ENCODE peak calls at places on chromosomes 7 and 10, in five cellular contexts. E is astrocyte of the spinal cord, C is IMR-90, G is psoas muscle, L is kidney epithelial cell. O is an unnamed sample.

GRCh38 chr7:158302274-158303070 is 285.2 kb downstream of the PTPRN2 start:
- DNase-seq in E (no peak), C (no peak), G (no peak), L (no peak), O (no peak)

GRCh38 chr7:71239517-71239916 is 107.6 kb downstream of the GALNT17 start:
- DNase-seq in E (no peak), C (no peak), G (no peak), L (no peak), O (no peak)

GRCh38 chr10:103493911-103494877 is 689 bp downstream of the NEURL1 start:
- DNase-seq in E (no peak), C (no peak), G (peak; percentile 60), L (no peak), O (no peak)

GRCh38 chr10:113524539-113525490 is 28.0 kb upstream of the HABP2 start:
- DNase-seq in E (no peak), C (no peak), G (no peak), L (no peak), O (peak; percentile 19)

GRCh38 chr7:43791665-43792064 is 33.2 kb downstream of the BLVRA start:
- DNase-seq in E (no peak), C (peak; percentile 11), G (no peak), L (no peak), O (no peak)

GRCh38 chr10:88693392-88694020 is 12.5 kb upstream of the LIPK start:
- DNase-seq in E (no peak), C (no peak), G (no peak), L (no peak), O (peak; percentile 37)

GRCh38 chr10:90435296-90435695 is 422.5 kb downstream of the HTR7 start:
- DNase-seq in E (no peak), C (peak; percentile 18), G (no peak), L (no peak), O (no peak)

GRCh38 chr10:52256832-52257691 is 57.0 kb upstream of the DKK1 start:
- DNase-seq in E (no peak), C (peak; percentile 31), G (no peak), L (peak; percentile 41), O (peak; percentile 21)

GRCh38 chr7:98816206-98816605 is 53.6 kb downstream of the TMEM130 start:
- DNase-seq in E (no peak), C (no peak), G (no peak), L (no peak), O (no peak)

GRCh38 chr10:44376504-44377099 is 8.3 kb downstream of the CXCL12 start:
- DNase-seq in E (no peak), C (no peak), G (no peak), L (no peak), O (no peak)

GRCh38 chr7:52179934-52180333 is 855.5 kb upstream of the POM121L12 start:
- DNase-seq in E (no peak), C (no peak), G (no peak), L (no peak), O (no peak)

GRCh38 chr7:27405780-27406179 is 163.2 kb downstream of the EVX1 start:
- DNase-seq in E (no peak), C (no peak), G (no peak), L (no peak), O (no peak)

GRCh38 chr7:94367940-94368339 is 26.8 kb upstream of the COL1A2 start:
- DNase-seq in E (peak; percentile 93), C (peak; percentile 65), G (no peak), L (no peak), O (peak; percentile 76)

GRCh38 chr10:51030480-51030879 is 43.8 kb upstream of the PRKG1 start:
- DNase-seq in E (no peak), C (peak; percentile 15), G (no peak), L (no peak), O (peak; percentile 28)

GRCh38 chr10:132591166-132591971 is 53.8 kb downstream of the INPP5A start:
- DNase-seq in E (peak; percentile 69), C (peak; percentile 66), G (peak; percentile 81), L (no peak), O (peak; percentile 56)

GRCh38 chr10:14838582-14839304 is 637 bp downstream of the HSPA14 start:
- DNase-seq in E (peak; percentile 9), C (no peak), G (peak; percentile 66), L (no peak), O (no peak)

GRCh38 chr7:141840708-141841107 is 577 bp downstream of the PRSS37 start:
- DNase-seq in E (no peak), C (no peak), G (no peak), L (no peak), O (no peak)

GRCh38 chr10:123800299-123800698 is 91.3 kb downstream of the CPXM2 start:
- DNase-seq in E (no peak), C (no peak), G (no peak), L (no peak), O (no peak)

GRCh38 chr10:89556590-89556989 is 21.2 kb upstream of the SLC16A12 start:
- DNase-seq in E (peak; percentile 52), C (peak; percentile 45), G (no peak), L (peak; percentile 56), O (peak; percentile 76)

GRCh38 chr10:46216836-46217748 is 69.7 kb upstream of the ANTXRL start:
- DNase-seq in E (no peak), C (no peak), G (no peak), L (no peak), O (no peak)

GRCh38 chr7:73838642-73839041 is 3.7 kb downstream of the METTL27 start:
- DNase-seq in E (no peak), C (no peak), G (no peak), L (no peak), O (no peak)

GRCh38 chr7:50507898-50508470 is 57.2 kb downstream of the DDC start:
- DNase-seq in E (no peak), C (no peak), G (peak; percentile 78), L (no peak), O (no peak)

GRCh38 chr10:58431903-58432302 is 46.7 kb downstream of the TFAM start:
- DNase-seq in E (peak; percentile 50), C (peak; percentile 43), G (no peak), L (no peak), O (peak; percentile 21)

GRCh38 chr7:101884671-101885596 is 67.5 kb downstream of the CUX1 start:
- DNase-seq in E (no peak), C (no peak), G (no peak), L (no peak), O (no peak)

GRCh38 chr10:10118131-10118530 is 899.5 kb upstream of the CELF2 start:
- DNase-seq in E (no peak), C (no peak), G (no peak), L (no peak), O (no peak)

GRCh38 chr7:149669121-149669818 is 104.1 kb downstream of the ZNF467 start:
- DNase-seq in E (peak; percentile 13), C (peak; percentile 19), G (no peak), L (no peak), O (peak; percentile 62)

GRCh38 chr10:113742466-113742865 is 9.0 kb upstream of the PLEKHS1 start:
- DNase-seq in E (no peak), C (no peak), G (no peak), L (no peak), O (no peak)

GRCh38 chr7:64686493-64687184 is 20.7 kb downstream of the ZNF107 start:
- DNase-seq in E (no peak), C (no peak), G (no peak), L (no peak), O (no peak)

GRCh38 chr7:50531401-50531906 is 33.8 kb downstream of the DDC start:
- DNase-seq in E (peak; percentile 38), C (peak; percentile 21), G (no peak), L (peak; percentile 75), O (peak; percentile 58)

GRCh38 chr10:99234739-99235468 is 748 bp downstream of the HPSE2 start:
- DNase-seq in E (peak; percentile 3), C (peak; percentile 0), G (no peak), L (no peak), O (peak; percentile 17)
- H3K4me3 ChIP-seq in E (no peak overlapping the region), C (peak overlapping the region; percentile 39), G (peak overlapping the region; percentile 58), L (no peak overlapping the region), O (no peak overlapping the region)

GRCh38 chr7:109476409-109476808 is 906.7 kb downstream of the DNAJB9 start:
- DNase-seq in E (no peak), C (no peak), G (no peak), L (no peak), O (no peak)

GRCh38 chr7:109479388-109479787 is 909.7 kb downstream of the DNAJB9 start:
- DNase-seq in E (no peak), C (no peak), G (no peak), L (no peak), O (no peak)
- TF ChIP-seq CTCF in E (no peak), C (no peak), G (no peak), L (no peak), O (no peak)

DNA sequence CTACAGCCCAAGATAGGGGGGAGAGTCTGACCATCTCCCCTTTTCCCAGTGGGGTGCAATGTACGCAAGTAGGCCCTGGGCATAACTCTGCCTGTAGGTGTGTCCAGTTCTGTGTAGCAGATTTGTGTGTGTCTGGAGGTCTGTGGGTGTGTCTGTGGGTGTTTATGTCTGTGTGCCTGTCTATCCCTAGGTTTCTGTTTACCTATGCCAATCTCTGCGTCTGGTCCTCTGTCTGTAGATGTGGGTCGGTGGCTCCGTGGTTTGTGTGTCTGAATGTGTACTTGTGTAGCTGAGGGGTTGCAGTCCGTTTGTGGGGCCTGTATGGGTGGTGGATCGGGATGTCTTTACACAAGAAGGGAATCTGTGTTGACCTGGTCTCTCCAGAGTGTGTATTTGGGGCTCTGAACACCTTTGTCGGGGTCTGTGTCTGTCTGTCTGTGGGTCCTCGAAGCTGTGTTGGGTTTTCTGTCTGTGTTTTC is 948 bp downstream of the NYAP1 start:
- DNase-seq in E (no peak), C (no peak), G (no peak), L (no peak), O (no peak)
- H3K4me3 ChIP-seq in E (peak overlapping the region; percentile 47), C (no peak overlapping the region), G (no peak overlapping the region), L (no peak overlapping the region), O (no peak overlapping the region)

DNA sequence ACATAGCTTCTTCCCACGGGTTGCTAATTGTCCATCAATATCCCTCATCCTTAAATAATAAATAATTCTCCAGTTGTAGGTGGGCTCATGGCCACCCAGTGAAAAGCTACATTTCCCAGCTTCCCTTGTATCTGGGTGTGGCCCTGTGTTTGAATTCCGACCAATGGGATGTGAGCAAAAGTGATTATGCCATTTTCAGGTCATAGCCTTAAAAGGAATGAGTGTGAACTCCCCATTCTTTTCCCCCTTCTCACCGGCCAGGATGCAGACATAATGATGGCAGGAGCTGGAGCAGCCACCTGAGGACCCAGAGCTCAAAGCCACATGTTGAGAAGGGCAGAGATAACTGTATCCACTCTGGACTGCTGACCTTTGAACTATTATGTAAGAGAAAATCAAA is 30.3 kb upstream of the CALU start:
- DNase-seq in E (no peak), C (no peak), G (no peak), L (no peak), O (no peak)
- TF ChIP-seq CTCF in E (no peak), C (no peak), G (no peak), L (no peak), O (no peak)

GRCh38 chr7:151012921-151013347 is 11.4 kb downstream of the ATG9B start:
- DNase-seq in E (peak; percentile 33), C (no peak), G (no peak), L (no peak), O (peak; percentile 30)

GRCh38 chr7:151012031-151012692 is 12.1 kb downstream of the ATG9B start:
- DNase-seq in E (no peak), C (peak; percentile 70), G (no peak), L (no peak), O (no peak)

GRCh38 chr7:151014950-151015349 is 9.3 kb downstream of the ATG9B start:
- DNase-seq in E (no peak), C (no peak), G (no peak), L (no peak), O (peak; percentile 36)

GRCh38 chr7:151013728-151014497 is 10.4 kb downstream of the ATG9B start:
- DNase-seq in E (peak; percentile 29), C (peak; percentile 22), G (peak; percentile 84), L (no peak), O (peak; percentile 67)

GRCh38 chr7:151013356-151013727 is 11.0 kb downstream of the ATG9B start:
- DNase-seq in E (no peak), C (no peak), G (no peak), L (no peak), O (no peak)
- H3K4me3 ChIP-seq in E (no peak overlapping the region), C (no peak overlapping the region), G (peak overlapping the region; percentile 49), L (peak overlapping the region; percentile 24), O (no peak overlapping the region)

O was measured in fibroblast of mammary gland.